ENCODE peak calls at places on chromosomes 1 and 21, in seven cellular contexts. J, H, C, O, V, Q and B are unnamed samples.

GRCh38 chr1:14470802-14471201 is 127.7 kb upstream of the KAZN start:
- DNase-seq in O (no peak), Q (no peak), H (no peak), V (no peak), J (no peak), C (no peak), B (no peak)

GRCh38 chr21:17390575-17390974 is 122.3 kb upstream of the CXADR start:
- DNase-seq in V (no peak), C (no peak), Q (no peak), H (no peak), O (no peak), J (no peak), B (no peak)

GRCh38 chr1:224635356-224635755 is 19.2 kb downstream of the CNIH3 start:
- DNase-seq in C (no peak), J (peak; percentile 91), Q (peak; percentile 78), O (no peak), V (no peak), H (peak; percentile 75), B (peak; percentile 77)

GRCh38 chr21:15848632-15849031 is 118.8 kb downstream of the USP25 start:
- DNase-seq in J (peak; percentile 85), O (no peak), V (no peak), Q (peak; percentile 13), C (no peak), H (peak; percentile 83), B (peak; percentile 89)

GRCh38 chr1:170929835-170930554 is 5.3 kb upstream of the MROH9 start:
- DNase-seq in J (peak; percentile 63), Q (peak; percentile 77), O (peak; percentile 61), H (peak; percentile 66), C (no peak), V (no peak), B (peak; percentile 63)

GRCh38 chr1:53107570-53108322 is 34.7 kb downstream of the SLC1A7 start:
- DNase-seq in O (no peak), H (peak; percentile 59), V (no peak), Q (peak; percentile 31), J (no peak), C (no peak), B (peak; percentile 35)

GRCh38 chr21:27070881-27071670 is 104.2 kb upstream of the ADAMTS5 start:
- DNase-seq in V (no peak), Q (no peak), O (no peak), H (no peak), J (no peak), C (no peak), B (no peak)

GRCh38 chr1:229003233-229004031 is 267.5 kb upstream of the RAB4A start:
- DNase-seq in J (no peak), O (peak; percentile 91), V (no peak), Q (no peak), C (no peak), H (no peak), B (no peak)

GRCh38 chr1:214124281-214124805 is 136.6 kb downstream of the PROX1 start:
- DNase-seq in J (no peak), C (no peak), O (no peak), H (no peak), V (no peak), Q (no peak), B (no peak)

GRCh38 chr1:196774603-196775002 is at the start of gene CFHR3:
- DNase-seq in H (no peak), O (no peak), V (no peak), Q (no peak), C (no peak), J (no peak), B (no peak)

GRCh38 chr1:231872461-231872910 is 245.9 kb downstream of the DISC1 start:
- DNase-seq in H (peak; percentile 18), O (no peak), V (no peak), J (no peak), Q (peak; percentile 7), C (no peak), B (peak; percentile 20)

GRCh38 chr1:223142795-223143759 is at the start of gene TLR5:
- DNase-seq in O (peak; percentile 77), J (peak; percentile 78), C (peak; percentile 64), H (no peak), V (peak; percentile 88), Q (no peak), B (peak; percentile 51)

GRCh38 chr1:200483491-200484143 is 73.8 kb upstream of the ZNF281 start:
- DNase-seq in Q (peak; percentile 97), J (peak; percentile 99), H (peak; percentile 97), C (no peak), V (no peak), O (no peak), B (peak; percentile 99)

GRCh38 chr1:224497714-224498573 is 63.3 kb upstream of the WDR26 start:
- DNase-seq in Q (peak; percentile 86), C (no peak), J (peak; percentile 92), H (peak; percentile 92), O (peak; percentile 51), V (peak; percentile 49), B (peak; percentile 91)